ENCODE peak calls at places on chromosome 11, in four cellular contexts. Y, T, G and W are unnamed samples.

GRCh38 chr11:120432056-120433018 is 79.2 kb upstream of the GRIK4 start:
- DNase-seq in Y (no peak), T (peak), G (peak), W (no peak)

GRCh38 chr11:75325713-75326438 is 25.6 kb downstream of the ARRB1 start:
- DNase-seq in T (peak), Y (peak), G (peak), W (no peak)

GRCh38 chr11:46729110-46730027 is 10.4 kb downstream of the F2 start:
- DNase-seq in G (no peak), Y (no peak), T (peak), W (no peak)

GRCh38 chr11:28730889-28731288 is 622.7 kb downstream of the METTL15 start:
- DNase-seq in T (no peak), G (no peak), Y (no peak), W (no peak)

GRCh38 chr11:46903846-46904245 is 14.5 kb downstream of the LRP4 start:
- DNase-seq in T (no peak), Y (no peak), G (no peak), W (no peak)

GRCh38 chr11:122898799-122899198 is 16.2 kb downstream of the JHY start:
- DNase-seq in T (no peak), G (no peak), Y (no peak), W (no peak)

GRCh38 chr11:96235725-96236124 is 107.3 kb downstream of the MAML2 start:
- DNase-seq in T (no peak), Y (no peak), G (no peak), W (no peak)

GRCh38 chr11:115501504-115501894 is 2.7 kb downstream of the CADM1 start:
- DNase-seq in T (no peak), Y (no peak), G (no peak), W (no peak)

GRCh38 chr11:121127809-121128208 is 26.8 kb downstream of the TECTA start:
- DNase-seq in T (no peak), Y (no peak), G (no peak), W (no peak)

GRCh38 chr11:91731051-91731450 is 493.6 kb upstream of the FAT3 start:
- DNase-seq in Y (no peak), G (no peak), T (no peak), W (no peak)

GRCh38 chr11:118128310-118128709 is 24.3 kb downstream of the SCN4B start:
- DNase-seq in T (no peak), G (no peak), Y (no peak), W (no peak)

GRCh38 chr11:2123628-2123960 is 15.6 kb downstream of the IGF2 start:
- DNase-seq in Y (peak), G (no peak), T (no peak), W (no peak)

GRCh38 chr11:74272276-74272675 is 39.2 kb downstream of the P4HA3 start:
- DNase-seq in G (no peak), T (no peak), Y (no peak), W (no peak)

GRCh38 chr11:4026389-4026788 is 68.2 kb upstream of the RRM1 start:
- DNase-seq in Y (no peak), G (no peak), T (no peak), W (no peak)

GRCh38 chr11:106507645-106508306 is 430.3 kb downstream of the AASDHPPT start:
- DNase-seq in G (no peak), T (no peak), Y (no peak), W (no peak)

GRCh38 chr11:35146711-35147110 is 7.7 kb downstream of the CD44 start:
- DNase-seq in T (no peak), Y (no peak), G (no peak), W (no peak)

GRCh38 chr11:70074701-70075100 is 3.4 kb upstream of the ANO1 start:
- DNase-seq in G (no peak), Y (no peak), T (no peak), W (no peak)

GRCh38 chr11:112509300-112509699 is 248.6 kb upstream of the PLET1 start:
- DNase-seq in T (no peak), Y (no peak), G (no peak), W (no peak)

GRCh38 chr11:68311155-68312116 is 955 bp upstream of the LRP5 start:
- DNase-seq in T (no peak), G (no peak), Y (peak), W (no peak)

GRCh38 chr11:67397536-67397935 is 4.1 kb downstream of the PPP1CA start:
- DNase-seq in Y (no peak), T (no peak), G (no peak), W (no peak)

GRCh38 chr11:57251037-57251436 is 14.0 kb upstream of the APLNR start:
- DNase-seq in G (no peak), Y (no peak), T (no peak), W (no peak)

GRCh38 chr11:3170756-3171670 is 5.9 kb upstream of the OSBPL5 start:
- DNase-seq in T (no peak), Y (no peak), G (no peak), W (no peak)

GRCh38 chr11:44248109-44248508 is 61.8 kb downstream of the ALX4 start:
- DNase-seq in Y (no peak), G (no peak), T (no peak), W (no peak)

GRCh38 chr11:119340335-119341221 is at the start of gene C1QTNF5:
- DNase-seq in G (no peak), T (peak), Y (peak), W (no peak)

GRCh38 chr11:129391864-129392263 is 16.2 kb downstream of the BARX2 start:
- DNase-seq in T (no peak), G (no peak), Y (no peak), W (no peak)

GRCh38 chr11:33687733-33688479 is 12.7 kb downstream of the C11orf91 start:
- DNase-seq in Y (no peak), G (no peak), T (peak), W (peak)

GRCh38 chr11:75276696-75277095 is 36.1 kb downstream of the TPBGL start:
- DNase-seq in G (no peak), Y (no peak), T (no peak), W (no peak)

GRCh38 chr11:797300-798092 is 585 bp downstream of the SLC25A22 start:
- DNase-seq in T (peak), Y (peak), G (no peak), W (peak)

GRCh38 chr11:71247551-71248250 is 4.7 kb downstream of the SHANK2 start:
- DNase-seq in G (no peak), Y (no peak), T (no peak), W (no peak)

GRCh38 chr11:108872781-108873291 is 208.0 kb downstream of the DDX10 start:
- DNase-seq in Y (no peak), G (no peak), T (peak), W (no peak)

GRCh38 chr11:108873305-108873704 is 208.4 kb downstream of the DDX10 start:
- DNase-seq in T (no peak), G (peak), Y (no peak), W (no peak)

GRCh38 chr11:108870373-108871020 is 205.6 kb downstream of the DDX10 start:
- DNase-seq in T (peak), G (no peak), Y (no peak), W (no peak)

GRCh38 chr11:108871867-108872266 is 207.0 kb downstream of the DDX10 start:
- DNase-seq in Y (no peak), G (no peak), T (no peak), W (no peak)

GRCh38 chr11:108871152-108871551 is 206.3 kb downstream of the DDX10 start:
- DNase-seq in Y (no peak), G (no peak), T (peak), W (peak)
- TF ChIP-seq CTCF in Y (no peak), G (peak), T (peak), W (peak)

DNA sequence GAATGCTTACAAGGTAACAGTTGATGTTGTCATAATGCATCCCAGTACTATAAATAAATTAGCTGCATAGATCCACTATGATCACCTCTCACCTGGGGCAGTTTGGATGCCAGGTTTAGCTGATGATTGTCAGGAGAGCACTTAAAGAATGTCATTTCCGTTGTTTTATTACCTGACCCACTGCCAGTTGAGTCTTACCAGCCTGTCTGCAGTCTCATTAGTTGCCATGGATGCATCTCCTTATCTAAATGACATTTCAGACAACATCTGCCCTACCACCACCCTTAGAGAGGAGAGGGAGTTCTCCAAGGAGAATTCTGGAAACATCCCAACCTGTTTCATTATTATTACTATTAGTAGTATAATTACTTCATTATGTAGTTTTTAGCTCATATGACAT is 339.1 kb upstream of the API5 start:
- DNase-seq in Y (no peak), G (no peak), T (no peak), W (no peak)
- TF ChIP-seq CTCF in Y (no peak), G (no peak), T (no peak), W (no peak)

DNA sequence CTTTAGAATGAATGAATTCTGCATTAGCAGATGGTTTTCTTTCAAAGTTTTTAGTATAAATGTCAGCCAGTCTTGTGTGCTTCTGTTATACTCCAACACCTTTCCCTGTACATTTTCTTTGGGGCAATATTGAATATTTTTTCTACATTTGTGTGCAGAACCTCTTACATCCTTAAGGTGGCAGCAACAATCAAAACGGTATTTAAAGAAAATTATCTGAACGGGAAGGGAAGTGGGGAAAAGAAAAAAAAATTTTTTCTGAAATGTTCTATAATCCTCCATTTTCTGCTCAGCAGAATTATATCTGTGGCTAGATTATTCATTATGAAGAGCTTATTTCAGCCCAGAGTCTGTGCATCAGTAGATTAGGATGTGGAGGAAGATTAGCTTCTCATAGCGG is 347.3 kb upstream of the RAG2 start:
- DNase-seq in T (peak), G (no peak), Y (no peak), W (no peak)
- TF ChIP-seq CTCF in T (peak), G (peak), Y (no peak), W (peak)

GRCh38 chr11:8766043-8766992 is 83.7 kb downstream of the RPL27A start:
- DNase-seq in T (peak), Y (no peak), G (no peak), W (no peak)

GRCh38 chr11:8766993-8767374 is 84.4 kb downstream of the RPL27A start:
- DNase-seq in G (no peak), Y (no peak), T (no peak), W (no peak)

GRCh38 chr11:8765294-8765693 is 82.7 kb downstream of the RPL27A start:
- DNase-seq in G (no peak), T (peak), Y (no peak), W (no peak)

GRCh38 chr11:8767466-8768142 is 85.0 kb downstream of the RPL27A start:
- DNase-seq in Y (no peak), T (peak), G (no peak), W (no peak)

DNA sequence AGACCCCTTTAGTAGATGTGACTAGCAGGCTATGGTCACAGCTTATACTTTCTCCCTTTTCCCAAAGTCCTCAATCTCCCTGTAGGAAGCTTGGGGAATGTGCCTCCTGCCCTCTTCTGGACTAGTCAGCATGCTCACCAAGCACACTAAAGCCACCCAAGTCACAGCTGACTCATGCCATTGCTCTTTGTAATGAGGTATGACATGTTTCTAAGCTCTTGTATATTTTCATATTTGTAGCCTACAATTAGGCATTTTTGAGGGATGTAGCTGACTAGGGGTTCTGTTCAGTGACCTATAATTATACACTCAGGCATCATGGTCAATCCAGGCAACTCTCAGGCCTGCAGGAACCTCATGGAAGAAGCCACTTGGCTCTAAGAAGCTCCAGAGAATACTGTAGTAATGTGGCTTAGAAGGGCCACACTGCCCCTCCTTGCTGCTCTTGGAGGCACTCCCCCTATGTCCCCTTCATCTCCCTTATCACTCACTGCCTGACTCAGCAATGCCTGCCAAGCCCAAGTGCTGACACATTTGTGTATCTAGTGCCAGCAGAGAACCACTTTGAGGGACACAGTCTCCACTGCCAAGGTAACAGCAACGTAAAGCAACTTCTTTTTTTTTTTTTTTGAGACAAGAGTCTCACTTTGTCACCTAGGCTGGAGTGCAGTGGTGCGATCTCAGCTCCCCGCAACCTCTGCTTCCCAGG is 86.2 kb downstream of the RPL27A start:
- DNase-seq in G (no peak), T (peak), Y (no peak), W (no peak)
- TF ChIP-seq CTCF in G (peak), T (peak), Y (no peak), W (no peak)

DNA sequence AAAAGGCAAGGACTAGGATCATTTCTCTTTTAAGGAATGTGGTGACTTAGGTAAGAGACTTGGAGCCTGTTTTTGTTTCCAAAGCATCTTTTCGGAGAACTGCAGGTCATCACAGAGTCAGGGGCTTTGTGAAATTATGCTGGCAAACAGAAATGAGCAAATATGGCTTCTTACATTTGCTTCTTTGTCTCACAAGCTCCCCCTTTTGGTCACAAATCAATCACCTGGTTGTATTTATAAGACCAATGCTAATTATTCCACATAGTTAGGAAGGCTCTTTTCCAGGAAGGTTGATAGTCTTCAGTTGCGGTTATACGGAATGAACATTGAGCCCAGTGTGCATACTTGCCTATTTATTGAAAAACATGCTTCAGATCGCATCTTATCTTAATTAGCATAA is 34.6 kb upstream of the CEP126 start:
- DNase-seq in G (no peak), T (peak), Y (no peak), W (peak)
- TF ChIP-seq CTCF in G (peak), T (peak), Y (no peak), W (peak)

DNA sequence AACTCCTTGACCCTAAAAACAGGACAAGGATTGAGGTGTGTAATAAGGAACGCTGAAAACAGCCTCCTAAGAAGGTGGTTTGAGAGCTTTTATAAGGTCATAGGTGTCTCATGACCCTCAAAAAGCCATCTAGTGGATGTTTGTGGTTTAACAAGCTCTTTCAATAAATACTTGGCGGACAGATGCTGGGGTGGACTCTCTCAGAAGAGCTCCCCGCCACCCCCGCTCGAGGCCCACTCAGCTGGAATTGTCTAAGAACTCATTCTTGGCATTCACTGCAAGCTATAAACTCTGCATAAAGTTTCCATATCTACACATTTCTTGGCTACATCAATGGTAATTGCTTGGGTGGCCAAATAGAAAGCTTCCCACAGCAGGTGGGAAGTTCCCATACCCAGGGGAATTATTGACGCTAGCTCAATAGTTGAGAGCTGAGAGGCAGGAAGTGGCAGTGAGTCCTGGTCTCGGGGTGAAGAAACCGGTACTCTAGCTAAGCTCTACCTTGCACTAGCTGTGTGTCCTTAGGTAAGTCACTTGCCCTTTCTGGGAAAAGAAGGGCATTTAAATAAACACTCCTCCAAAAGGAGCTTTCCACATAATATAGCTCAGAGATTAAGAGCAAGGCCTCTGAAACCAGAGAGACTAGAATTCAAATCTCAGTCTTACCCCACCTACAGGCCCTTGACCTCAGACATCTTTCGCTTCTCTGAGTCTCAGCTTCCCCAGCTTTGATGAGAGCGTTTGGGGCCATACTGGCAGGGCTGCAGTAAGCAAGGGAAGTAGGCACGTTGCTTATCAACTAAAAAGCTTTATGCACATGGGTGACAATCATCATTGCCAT is 6.4 kb downstream of the MS4A15 start:
- DNase-seq in T (no peak), G (no peak), Y (no peak), W (peak)
- TF ChIP-seq CTCF in T (peak), G (peak), Y (no peak), W (peak)